ENCODE peak calls at places on chromosomes 6 and 20, in nine cellular contexts. One of them, this sample, is unnamed.

GRCh38 chr6:105250523-105250922 is 70.7 kb upstream of the POPDC3 start:
- DNase-seq in left lung: no peak
- DNase-seq in H4: no peak
- DNase-seq in WTC11: no peak
- DNase-seq in activated naive CD8-positive, alpha-beta T cell treated with anti-CD3 and anti-CD28 coated beads, Interleukin-2, amount 10 ng/mL, durations not matched to agents 7 days and 5 days: no peak
- DNase-seq in retinal pigment epithelial cell: no peak
- DNase-seq in adrenal gland: no peak
- DNase-seq in neuronal stem cell: no peak
- DNase-seq in endodermal cell: no peak
- DNase-seq in this sample: no peak

GRCh38 chr6:125570546-125570945 is 178.9 kb upstream of the HEY2 start:
- DNase-seq in neuronal stem cell: no peak
- DNase-seq in endodermal cell: no peak
- DNase-seq in retinal pigment epithelial cell: peak; percentile 69
- DNase-seq in left lung: no peak
- DNase-seq in adrenal gland: no peak
- DNase-seq in activated naive CD8-positive, alpha-beta T cell treated with anti-CD3 and anti-CD28 coated beads, Interleukin-2, amount 10 ng/mL, durations not matched to agents 7 days and 5 days: no peak
- DNase-seq in WTC11: no peak
- DNase-seq in H4: no peak
- DNase-seq in this sample: no peak

GRCh38 chr6:100134703-100135102 is 140.7 kb upstream of the MCHR2 start:
- DNase-seq in activated naive CD8-positive, alpha-beta T cell treated with anti-CD3 and anti-CD28 coated beads, Interleukin-2, amount 10 ng/mL, durations not matched to agents 7 days and 5 days: no peak
- DNase-seq in WTC11: no peak
- DNase-seq in H4: no peak
- DNase-seq in adrenal gland: no peak
- DNase-seq in endodermal cell: no peak
- DNase-seq in neuronal stem cell: no peak
- DNase-seq in left lung: no peak
- DNase-seq in retinal pigment epithelial cell: no peak
- DNase-seq in this sample: no peak

GRCh38 chr6:64733433-64733832 is 973.6 kb downstream of the EYS start:
- DNase-seq in left lung: no peak
- DNase-seq in WTC11: no peak
- DNase-seq in neuronal stem cell: no peak
- DNase-seq in endodermal cell: no peak
- DNase-seq in activated naive CD8-positive, alpha-beta T cell treated with anti-CD3 and anti-CD28 coated beads, Interleukin-2, amount 10 ng/mL, durations not matched to agents 7 days and 5 days: no peak
- DNase-seq in retinal pigment epithelial cell: no peak
- DNase-seq in H4: peak; percentile 16
- DNase-seq in adrenal gland: no peak
- DNase-seq in this sample: no peak

GRCh38 chr6:10951675-10952282 is 64.9 kb downstream of the SYCP2L start:
- DNase-seq in H4: peak; percentile 55
- DNase-seq in adrenal gland: no peak
- DNase-seq in neuronal stem cell: peak; percentile 26
- DNase-seq in activated naive CD8-positive, alpha-beta T cell treated with anti-CD3 and anti-CD28 coated beads, Interleukin-2, amount 10 ng/mL, durations not matched to agents 7 days and 5 days: no peak
- DNase-seq in left lung: no peak
- DNase-seq in endodermal cell: no peak
- DNase-seq in retinal pigment epithelial cell: peak; percentile 36
- DNase-seq in WTC11: no peak
- DNase-seq in this sample: no peak

GRCh38 chr6:42929928-42930360 is 664 bp downstream of the CNPY3 start:
- DNase-seq in activated naive CD8-positive, alpha-beta T cell treated with anti-CD3 and anti-CD28 coated beads, Interleukin-2, amount 10 ng/mL, durations not matched to agents 7 days and 5 days: no peak
- DNase-seq in WTC11: no peak
- DNase-seq in adrenal gland: peak; percentile 42
- DNase-seq in H4: peak; percentile 36
- DNase-seq in left lung: no peak
- DNase-seq in endodermal cell: no peak
- DNase-seq in neuronal stem cell: no peak
- DNase-seq in retinal pigment epithelial cell: no peak
- DNase-seq in this sample: no peak

GRCh38 chr20:14707026-14707680 is 369.7 kb upstream of the FLRT3 start:
- DNase-seq in left lung: no peak
- DNase-seq in retinal pigment epithelial cell: no peak
- DNase-seq in endodermal cell: no peak
- DNase-seq in WTC11: no peak
- DNase-seq in adrenal gland: no peak
- DNase-seq in activated naive CD8-positive, alpha-beta T cell treated with anti-CD3 and anti-CD28 coated beads, Interleukin-2, amount 10 ng/mL, durations not matched to agents 7 days and 5 days: no peak
- DNase-seq in neuronal stem cell: no peak
- DNase-seq in H4: no peak
- DNase-seq in this sample: no peak

GRCh38 chr6:131290955-131291354 is 155.7 kb downstream of the AKAP7 start:
- DNase-seq in H4: no peak
- DNase-seq in retinal pigment epithelial cell: no peak
- DNase-seq in endodermal cell: no peak
- DNase-seq in neuronal stem cell: no peak
- DNase-seq in WTC11: no peak
- DNase-seq in left lung: no peak
- DNase-seq in adrenal gland: no peak
- DNase-seq in activated naive CD8-positive, alpha-beta T cell treated with anti-CD3 and anti-CD28 coated beads, Interleukin-2, amount 10 ng/mL, durations not matched to agents 7 days and 5 days: no peak
- DNase-seq in this sample: no peak

GRCh38 chr6:1641391-1641790 is 31.7 kb downstream of the FOXC1 start:
- DNase-seq in neuronal stem cell: no peak
- DNase-seq in retinal pigment epithelial cell: peak; percentile 43
- DNase-seq in activated naive CD8-positive, alpha-beta T cell treated with anti-CD3 and anti-CD28 coated beads, Interleukin-2, amount 10 ng/mL, durations not matched to agents 7 days and 5 days: no peak
- DNase-seq in adrenal gland: peak; percentile 62
- DNase-seq in left lung: peak; percentile 82
- DNase-seq in H4: peak; percentile 13
- DNase-seq in WTC11: no peak
- DNase-seq in endodermal cell: peak; percentile 79
- DNase-seq in this sample: no peak

GRCh38 chr6:105319331-105319730 is 83.6 kb downstream of the PREP start:
- DNase-seq in activated naive CD8-positive, alpha-beta T cell treated with anti-CD3 and anti-CD28 coated beads, Interleukin-2, amount 10 ng/mL, durations not matched to agents 7 days and 5 days: no peak
- DNase-seq in left lung: no peak
- DNase-seq in endodermal cell: no peak
- DNase-seq in neuronal stem cell: no peak
- DNase-seq in retinal pigment epithelial cell: no peak
- DNase-seq in adrenal gland: no peak
- DNase-seq in H4: no peak
- DNase-seq in WTC11: no peak
- DNase-seq in this sample: no peak

GRCh38 chr6:107847844-107848802 is 24.0 kb upstream of the SCML4 start:
- DNase-seq in activated naive CD8-positive, alpha-beta T cell treated with anti-CD3 and anti-CD28 coated beads, Interleukin-2, amount 10 ng/mL, durations not matched to agents 7 days and 5 days: peak; percentile 92
- DNase-seq in retinal pigment epithelial cell: no peak
- DNase-seq in left lung: peak; percentile 98
- DNase-seq in adrenal gland: peak; percentile 82
- DNase-seq in WTC11: peak; percentile 95
- DNase-seq in H4: peak; percentile 34
- DNase-seq in neuronal stem cell: peak; percentile 83
- DNase-seq in endodermal cell: peak; percentile 98
- DNase-seq in this sample: peak; percentile 77

GRCh38 chr6:16257999-16258708 is 19.8 kb downstream of the GMPR start:
- DNase-seq in H4: no peak
- DNase-seq in left lung: no peak
- DNase-seq in adrenal gland: no peak
- DNase-seq in WTC11: no peak
- DNase-seq in activated naive CD8-positive, alpha-beta T cell treated with anti-CD3 and anti-CD28 coated beads, Interleukin-2, amount 10 ng/mL, durations not matched to agents 7 days and 5 days: no peak
- DNase-seq in retinal pigment epithelial cell: no peak
- DNase-seq in endodermal cell: peak; percentile 83
- DNase-seq in neuronal stem cell: no peak
- DNase-seq in this sample: no peak

GRCh38 chr20:37356387-37356786 is 10.4 kb downstream of the SRC start:
- DNase-seq in left lung: peak; percentile 92
- DNase-seq in neuronal stem cell: no peak
- DNase-seq in H4: peak; percentile 37
- DNase-seq in activated naive CD8-positive, alpha-beta T cell treated with anti-CD3 and anti-CD28 coated beads, Interleukin-2, amount 10 ng/mL, durations not matched to agents 7 days and 5 days: no peak
- DNase-seq in retinal pigment epithelial cell: no peak
- DNase-seq in endodermal cell: peak; percentile 41
- DNase-seq in adrenal gland: peak; percentile 83
- DNase-seq in WTC11: no peak
- DNase-seq in this sample: no peak

GRCh38 chr6:46023216-46023915 is 7.7 kb upstream of the CLIC5 start:
- DNase-seq in adrenal gland: peak; percentile 15
- DNase-seq in H4: no peak
- DNase-seq in WTC11: no peak
- DNase-seq in activated naive CD8-positive, alpha-beta T cell treated with anti-CD3 and anti-CD28 coated beads, Interleukin-2, amount 10 ng/mL, durations not matched to agents 7 days and 5 days: no peak
- DNase-seq in neuronal stem cell: no peak
- DNase-seq in left lung: no peak
- DNase-seq in endodermal cell: no peak
- DNase-seq in retinal pigment epithelial cell: no peak
- DNase-seq in this sample: no peak

GRCh38 chr20:1072258-1072657 is 46.1 kb upstream of the PSMF1 start:
- DNase-seq in activated naive CD8-positive, alpha-beta T cell treated with anti-CD3 and anti-CD28 coated beads, Interleukin-2, amount 10 ng/mL, durations not matched to agents 7 days and 5 days: no peak
- DNase-seq in WTC11: no peak
- DNase-seq in retinal pigment epithelial cell: no peak
- DNase-seq in H4: no peak
- DNase-seq in endodermal cell: no peak
- DNase-seq in adrenal gland: no peak
- DNase-seq in neuronal stem cell: no peak
- DNase-seq in left lung: no peak
- DNase-seq in this sample: no peak

GRCh38 chr6:150491131-150491795 is 108.4 kb upstream of the PLEKHG1 start:
- DNase-seq in endodermal cell: no peak
- DNase-seq in WTC11: no peak
- DNase-seq in left lung: no peak
- DNase-seq in adrenal gland: no peak
- DNase-seq in retinal pigment epithelial cell: peak; percentile 34
- DNase-seq in neuronal stem cell: no peak
- DNase-seq in H4: peak; percentile 47
- DNase-seq in activated naive CD8-positive, alpha-beta T cell treated with anti-CD3 and anti-CD28 coated beads, Interleukin-2, amount 10 ng/mL, durations not matched to agents 7 days and 5 days: no peak
- DNase-seq in this sample: no peak

GRCh38 chr20:2697768-2698167 is 5.2 kb downstream of the EBF4 start:
- DNase-seq in activated naive CD8-positive, alpha-beta T cell treated with anti-CD3 and anti-CD28 coated beads, Interleukin-2, amount 10 ng/mL, durations not matched to agents 7 days and 5 days: no peak
- DNase-seq in retinal pigment epithelial cell: no peak
- DNase-seq in WTC11: no peak
- DNase-seq in adrenal gland: no peak
- DNase-seq in endodermal cell: no peak
- DNase-seq in left lung: no peak
- DNase-seq in H4: no peak
- DNase-seq in neuronal stem cell: no peak
- DNase-seq in this sample: no peak

This sample was measured in 8988T.